ENCODE peak calls at places on chromosomes 1 and 21, in six cellular contexts. One of them, this sample, is unnamed.

GRCh38 chr21:31515253-31515652 is 144.2 kb upstream of the SOD1 start:
- DNase-seq in Peyer's patch: no peak
- DNase-seq in activated naive CD4-positive, alpha-beta T cell: no peak
- DNase-seq in DMS79: no peak
- DNase-seq in stimulated activated CD8-positive, alpha-beta memory T cell treated with anti-CD3 and anti-CD28 coated beads, Interleukin-15, amount 100 ng/mL, for 4 hours: no peak
- DNase-seq in stimulated activated CD4-positive, alpha-beta T cell treated with anti-CD3 and anti-CD28 coated beads, Interleukin-1b, Interleukin-23, amount 100 ng/mL, for 1 hour: no peak
- DNase-seq in this sample: no peak

GRCh38 chr1:241834733-241835377 is 13.1 kb upstream of the EXO1 start:
- DNase-seq in Peyer's patch: no peak
- DNase-seq in activated naive CD4-positive, alpha-beta T cell: no peak
- DNase-seq in DMS79: no peak
- DNase-seq in stimulated activated CD8-positive, alpha-beta memory T cell treated with anti-CD3 and anti-CD28 coated beads, Interleukin-15, amount 100 ng/mL, for 4 hours: no peak
- DNase-seq in stimulated activated CD4-positive, alpha-beta T cell treated with anti-CD3 and anti-CD28 coated beads, Interleukin-1b, Interleukin-23, amount 100 ng/mL, for 1 hour: no peak
- DNase-seq in this sample: peak

GRCh38 chr1:97593192-97593591 is 327.6 kb downstream of the DPYD start:
- DNase-seq in Peyer's patch: no peak
- DNase-seq in activated naive CD4-positive, alpha-beta T cell: no peak
- DNase-seq in DMS79: no peak
- DNase-seq in stimulated activated CD8-positive, alpha-beta memory T cell treated with anti-CD3 and anti-CD28 coated beads, Interleukin-15, amount 100 ng/mL, for 4 hours: no peak
- DNase-seq in stimulated activated CD4-positive, alpha-beta T cell treated with anti-CD3 and anti-CD28 coated beads, Interleukin-1b, Interleukin-23, amount 100 ng/mL, for 1 hour: no peak
- DNase-seq in this sample: no peak

GRCh38 chr1:76402128-76402527 is 327.6 kb downstream of the ST6GALNAC3 start:
- DNase-seq in Peyer's patch: no peak
- DNase-seq in activated naive CD4-positive, alpha-beta T cell: no peak
- DNase-seq in DMS79: no peak
- DNase-seq in stimulated activated CD8-positive, alpha-beta memory T cell treated with anti-CD3 and anti-CD28 coated beads, Interleukin-15, amount 100 ng/mL, for 4 hours: no peak
- DNase-seq in stimulated activated CD4-positive, alpha-beta T cell treated with anti-CD3 and anti-CD28 coated beads, Interleukin-1b, Interleukin-23, amount 100 ng/mL, for 1 hour: no peak
- DNase-seq in this sample: no peak

GRCh38 chr1:75908717-75909152 is 23.5 kb downstream of the ASB17 start:
- DNase-seq in Peyer's patch: no peak
- DNase-seq in activated naive CD4-positive, alpha-beta T cell: no peak
- DNase-seq in DMS79: no peak
- DNase-seq in stimulated activated CD8-positive, alpha-beta memory T cell treated with anti-CD3 and anti-CD28 coated beads, Interleukin-15, amount 100 ng/mL, for 4 hours: no peak
- DNase-seq in stimulated activated CD4-positive, alpha-beta T cell treated with anti-CD3 and anti-CD28 coated beads, Interleukin-1b, Interleukin-23, amount 100 ng/mL, for 1 hour: no peak
- DNase-seq in this sample: peak

GRCh38 chr1:41495171-41495948 is 10.9 kb upstream of the EDN2 start:
- DNase-seq in Peyer's patch: no peak
- DNase-seq in activated naive CD4-positive, alpha-beta T cell: no peak
- DNase-seq in DMS79: no peak
- DNase-seq in stimulated activated CD8-positive, alpha-beta memory T cell treated with anti-CD3 and anti-CD28 coated beads, Interleukin-15, amount 100 ng/mL, for 4 hours: no peak
- DNase-seq in stimulated activated CD4-positive, alpha-beta T cell treated with anti-CD3 and anti-CD28 coated beads, Interleukin-1b, Interleukin-23, amount 100 ng/mL, for 1 hour: no peak
- DNase-seq in this sample: peak

GRCh38 chr1:211829343-211830054 is 1.1 kb downstream of the LPGAT1 start:
- DNase-seq in Peyer's patch: peak
- DNase-seq in activated naive CD4-positive, alpha-beta T cell: no peak
- DNase-seq in DMS79: peak
- DNase-seq in stimulated activated CD8-positive, alpha-beta memory T cell treated with anti-CD3 and anti-CD28 coated beads, Interleukin-15, amount 100 ng/mL, for 4 hours: no peak
- DNase-seq in stimulated activated CD4-positive, alpha-beta T cell treated with anti-CD3 and anti-CD28 coated beads, Interleukin-1b, Interleukin-23, amount 100 ng/mL, for 1 hour: no peak
- DNase-seq in this sample: peak

GRCh38 chr1:16981269-16981849 is 939 bp upstream of the MFAP2 start:
- DNase-seq in Peyer's patch: no peak
- DNase-seq in activated naive CD4-positive, alpha-beta T cell: no peak
- DNase-seq in DMS79: no peak
- DNase-seq in stimulated activated CD8-positive, alpha-beta memory T cell treated with anti-CD3 and anti-CD28 coated beads, Interleukin-15, amount 100 ng/mL, for 4 hours: no peak
- DNase-seq in stimulated activated CD4-positive, alpha-beta T cell treated with anti-CD3 and anti-CD28 coated beads, Interleukin-1b, Interleukin-23, amount 100 ng/mL, for 1 hour: no peak
- DNase-seq in this sample: no peak

GRCh38 chr21:15725949-15726348 is 3.8 kb upstream of the USP25 start:
- DNase-seq in Peyer's patch: no peak
- DNase-seq in activated naive CD4-positive, alpha-beta T cell: no peak
- DNase-seq in DMS79: no peak
- DNase-seq in stimulated activated CD8-positive, alpha-beta memory T cell treated with anti-CD3 and anti-CD28 coated beads, Interleukin-15, amount 100 ng/mL, for 4 hours: no peak
- DNase-seq in stimulated activated CD4-positive, alpha-beta T cell treated with anti-CD3 and anti-CD28 coated beads, Interleukin-1b, Interleukin-23, amount 100 ng/mL, for 1 hour: no peak
- DNase-seq in this sample: no peak

GRCh38 chr1:100995196-100995983 is 30.2 kb downstream of the DPH5 start:
- DNase-seq in Peyer's patch: no peak
- DNase-seq in activated naive CD4-positive, alpha-beta T cell: no peak
- DNase-seq in DMS79: no peak
- DNase-seq in stimulated activated CD8-positive, alpha-beta memory T cell treated with anti-CD3 and anti-CD28 coated beads, Interleukin-15, amount 100 ng/mL, for 4 hours: no peak
- DNase-seq in stimulated activated CD4-positive, alpha-beta T cell treated with anti-CD3 and anti-CD28 coated beads, Interleukin-1b, Interleukin-23, amount 100 ng/mL, for 1 hour: no peak
- DNase-seq in this sample: no peak

GRCh38 chr21:34362670-34363069 is 1.1 kb upstream of the KCNE2 start:
- DNase-seq in Peyer's patch: no peak
- DNase-seq in activated naive CD4-positive, alpha-beta T cell: no peak
- DNase-seq in DMS79: no peak
- DNase-seq in stimulated activated CD8-positive, alpha-beta memory T cell treated with anti-CD3 and anti-CD28 coated beads, Interleukin-15, amount 100 ng/mL, for 4 hours: no peak
- DNase-seq in stimulated activated CD4-positive, alpha-beta T cell treated with anti-CD3 and anti-CD28 coated beads, Interleukin-1b, Interleukin-23, amount 100 ng/mL, for 1 hour: no peak
- DNase-seq in this sample: no peak

GRCh38 chr1:22792396-22793171 is 81.9 kb downstream of the EPHB2 start:
- DNase-seq in Peyer's patch: no peak
- DNase-seq in activated naive CD4-positive, alpha-beta T cell: no peak
- DNase-seq in DMS79: no peak
- DNase-seq in stimulated activated CD8-positive, alpha-beta memory T cell treated with anti-CD3 and anti-CD28 coated beads, Interleukin-15, amount 100 ng/mL, for 4 hours: no peak
- DNase-seq in stimulated activated CD4-positive, alpha-beta T cell treated with anti-CD3 and anti-CD28 coated beads, Interleukin-1b, Interleukin-23, amount 100 ng/mL, for 1 hour: no peak
- DNase-seq in this sample: no peak

GRCh38 chr1:92486251-92487077 is at the start of gene GFI1:
- DNase-seq in Peyer's patch: peak
- DNase-seq in activated naive CD4-positive, alpha-beta T cell: no peak
- DNase-seq in DMS79: no peak
- DNase-seq in stimulated activated CD8-positive, alpha-beta memory T cell treated with anti-CD3 and anti-CD28 coated beads, Interleukin-15, amount 100 ng/mL, for 4 hours: peak
- DNase-seq in stimulated activated CD4-positive, alpha-beta T cell treated with anti-CD3 and anti-CD28 coated beads, Interleukin-1b, Interleukin-23, amount 100 ng/mL, for 1 hour: no peak
- DNase-seq in this sample: no peak

GRCh38 chr1:44819594-44820327 is 11.4 kb downstream of the BTBD19 start:
- DNase-seq in Peyer's patch: peak
- DNase-seq in activated naive CD4-positive, alpha-beta T cell: peak
- DNase-seq in DMS79: no peak
- DNase-seq in stimulated activated CD8-positive, alpha-beta memory T cell treated with anti-CD3 and anti-CD28 coated beads, Interleukin-15, amount 100 ng/mL, for 4 hours: peak
- DNase-seq in stimulated activated CD4-positive, alpha-beta T cell treated with anti-CD3 and anti-CD28 coated beads, Interleukin-1b, Interleukin-23, amount 100 ng/mL, for 1 hour: no peak
- DNase-seq in this sample: peak

GRCh38 chr21:21165063-21165645 is 166.9 kb downstream of the NCAM2 start:
- DNase-seq in Peyer's patch: no peak
- DNase-seq in activated naive CD4-positive, alpha-beta T cell: no peak
- DNase-seq in DMS79: no peak
- DNase-seq in stimulated activated CD8-positive, alpha-beta memory T cell treated with anti-CD3 and anti-CD28 coated beads, Interleukin-15, amount 100 ng/mL, for 4 hours: no peak
- DNase-seq in stimulated activated CD4-positive, alpha-beta T cell treated with anti-CD3 and anti-CD28 coated beads, Interleukin-1b, Interleukin-23, amount 100 ng/mL, for 1 hour: no peak
- DNase-seq in this sample: peak

GRCh38 chr1:119784127-119784781 is 15.5 kb upstream of the HMGCS2 start:
- DNase-seq in Peyer's patch: no peak
- DNase-seq in activated naive CD4-positive, alpha-beta T cell: no peak
- DNase-seq in DMS79: no peak
- DNase-seq in stimulated activated CD8-positive, alpha-beta memory T cell treated with anti-CD3 and anti-CD28 coated beads, Interleukin-15, amount 100 ng/mL, for 4 hours: no peak
- DNase-seq in stimulated activated CD4-positive, alpha-beta T cell treated with anti-CD3 and anti-CD28 coated beads, Interleukin-1b, Interleukin-23, amount 100 ng/mL, for 1 hour: no peak
- DNase-seq in this sample: no peak

GRCh38 chr1:115676498-115677171 is 34.9 kb downstream of the VANGL1 start:
- DNase-seq in Peyer's patch: no peak
- DNase-seq in activated naive CD4-positive, alpha-beta T cell: no peak
- DNase-seq in DMS79: peak
- DNase-seq in stimulated activated CD8-positive, alpha-beta memory T cell treated with anti-CD3 and anti-CD28 coated beads, Interleukin-15, amount 100 ng/mL, for 4 hours: no peak
- DNase-seq in stimulated activated CD4-positive, alpha-beta T cell treated with anti-CD3 and anti-CD28 coated beads, Interleukin-1b, Interleukin-23, amount 100 ng/mL, for 1 hour: no peak
- DNase-seq in this sample: no peak

GRCh38 chr1:184941735-184942134 is 32.6 kb downstream of the NIBAN1 start:
- DNase-seq in Peyer's patch: no peak
- DNase-seq in activated naive CD4-positive, alpha-beta T cell: no peak
- DNase-seq in DMS79: no peak
- DNase-seq in stimulated activated CD8-positive, alpha-beta memory T cell treated with anti-CD3 and anti-CD28 coated beads, Interleukin-15, amount 100 ng/mL, for 4 hours: no peak
- DNase-seq in stimulated activated CD4-positive, alpha-beta T cell treated with anti-CD3 and anti-CD28 coated beads, Interleukin-1b, Interleukin-23, amount 100 ng/mL, for 1 hour: no peak
- DNase-seq in this sample: no peak

GRCh38 chr1:79040424-79041089 is 34.0 kb upstream of the ADGRL4 start:
- DNase-seq in Peyer's patch: no peak
- DNase-seq in activated naive CD4-positive, alpha-beta T cell: no peak
- DNase-seq in DMS79: no peak
- DNase-seq in stimulated activated CD8-positive, alpha-beta memory T cell treated with anti-CD3 and anti-CD28 coated beads, Interleukin-15, amount 100 ng/mL, for 4 hours: no peak
- DNase-seq in stimulated activated CD4-positive, alpha-beta T cell treated with anti-CD3 and anti-CD28 coated beads, Interleukin-1b, Interleukin-23, amount 100 ng/mL, for 1 hour: no peak
- DNase-seq in this sample: no peak

GRCh38 chr1:244160455-244161020 is 109.5 kb downstream of the ZBTB18 start:
- DNase-seq in Peyer's patch: no peak
- DNase-seq in activated naive CD4-positive, alpha-beta T cell: peak
- DNase-seq in DMS79: no peak
- DNase-seq in stimulated activated CD8-positive, alpha-beta memory T cell treated with anti-CD3 and anti-CD28 coated beads, Interleukin-15, amount 100 ng/mL, for 4 hours: no peak
- DNase-seq in stimulated activated CD4-positive, alpha-beta T cell treated with anti-CD3 and anti-CD28 coated beads, Interleukin-1b, Interleukin-23, amount 100 ng/mL, for 1 hour: no peak
- DNase-seq in this sample: no peak

GRCh38 chr1:219988387-219988786 is 57.9 kb downstream of the EPRS1 start:
- DNase-seq in Peyer's patch: no peak
- DNase-seq in activated naive CD4-positive, alpha-beta T cell: no peak
- DNase-seq in DMS79: no peak
- DNase-seq in stimulated activated CD8-positive, alpha-beta memory T cell treated with anti-CD3 and anti-CD28 coated beads, Interleukin-15, amount 100 ng/mL, for 4 hours: no peak
- DNase-seq in stimulated activated CD4-positive, alpha-beta T cell treated with anti-CD3 and anti-CD28 coated beads, Interleukin-1b, Interleukin-23, amount 100 ng/mL, for 1 hour: no peak
- DNase-seq in this sample: no peak

GRCh38 chr1:166489670-166490436 is 323.1 kb upstream of the FAM78B start:
- DNase-seq in Peyer's patch: peak
- DNase-seq in activated naive CD4-positive, alpha-beta T cell: no peak
- DNase-seq in DMS79: no peak
- DNase-seq in stimulated activated CD8-positive, alpha-beta memory T cell treated with anti-CD3 and anti-CD28 coated beads, Interleukin-15, amount 100 ng/mL, for 4 hours: peak
- DNase-seq in stimulated activated CD4-positive, alpha-beta T cell treated with anti-CD3 and anti-CD28 coated beads, Interleukin-1b, Interleukin-23, amount 100 ng/mL, for 1 hour: peak
- DNase-seq in this sample: peak

GRCh38 chr1:1421147-1421906 is at the start of gene ANKRD65:
- DNase-seq in Peyer's patch: no peak
- DNase-seq in activated naive CD4-positive, alpha-beta T cell: no peak
- DNase-seq in DMS79: peak
- DNase-seq in stimulated activated CD8-positive, alpha-beta memory T cell treated with anti-CD3 and anti-CD28 coated beads, Interleukin-15, amount 100 ng/mL, for 4 hours: no peak
- DNase-seq in stimulated activated CD4-positive, alpha-beta T cell treated with anti-CD3 and anti-CD28 coated beads, Interleukin-1b, Interleukin-23, amount 100 ng/mL, for 1 hour: no peak
- DNase-seq in this sample: no peak

GRCh38 chr1:115179397-115179835 is 90.1 kb upstream of the TSPAN2 start:
- DNase-seq in Peyer's patch: no peak
- DNase-seq in activated naive CD4-positive, alpha-beta T cell: no peak
- DNase-seq in DMS79: no peak
- DNase-seq in stimulated activated CD8-positive, alpha-beta memory T cell treated with anti-CD3 and anti-CD28 coated beads, Interleukin-15, amount 100 ng/mL, for 4 hours: no peak
- DNase-seq in stimulated activated CD4-positive, alpha-beta T cell treated with anti-CD3 and anti-CD28 coated beads, Interleukin-1b, Interleukin-23, amount 100 ng/mL, for 1 hour: no peak
- DNase-seq in this sample: peak

GRCh38 chr1:94029135-94029993 is 91.6 kb downstream of the ABCA4 start:
- DNase-seq in Peyer's patch: no peak
- DNase-seq in activated naive CD4-positive, alpha-beta T cell: no peak
- DNase-seq in DMS79: no peak
- DNase-seq in stimulated activated CD8-positive, alpha-beta memory T cell treated with anti-CD3 and anti-CD28 coated beads, Interleukin-15, amount 100 ng/mL, for 4 hours: no peak
- DNase-seq in stimulated activated CD4-positive, alpha-beta T cell treated with anti-CD3 and anti-CD28 coated beads, Interleukin-1b, Interleukin-23, amount 100 ng/mL, for 1 hour: no peak
- DNase-seq in this sample: no peak

GRCh38 chr1:205571747-205572146 is 60.1 kb downstream of the ELK4 start:
- DNase-seq in Peyer's patch: no peak
- DNase-seq in activated naive CD4-positive, alpha-beta T cell: no peak
- DNase-seq in DMS79: no peak
- DNase-seq in stimulated activated CD8-positive, alpha-beta memory T cell treated with anti-CD3 and anti-CD28 coated beads, Interleukin-15, amount 100 ng/mL, for 4 hours: no peak
- DNase-seq in stimulated activated CD4-positive, alpha-beta T cell treated with anti-CD3 and anti-CD28 coated beads, Interleukin-1b, Interleukin-23, amount 100 ng/mL, for 1 hour: no peak
- DNase-seq in this sample: no peak

GRCh38 chr1:219339466-219339865 is 165.8 kb downstream of the LYPLAL1 start:
- DNase-seq in Peyer's patch: no peak
- DNase-seq in activated naive CD4-positive, alpha-beta T cell: no peak
- DNase-seq in DMS79: no peak
- DNase-seq in stimulated activated CD8-positive, alpha-beta memory T cell treated with anti-CD3 and anti-CD28 coated beads, Interleukin-15, amount 100 ng/mL, for 4 hours: no peak
- DNase-seq in stimulated activated CD4-positive, alpha-beta T cell treated with anti-CD3 and anti-CD28 coated beads, Interleukin-1b, Interleukin-23, amount 100 ng/mL, for 1 hour: no peak
- DNase-seq in this sample: no peak

This sample was measured in H4.